ENCODE peak calls at places on chromosomes 16 and 17, in four cellular contexts. K is AG04450, U is omental fat pad, A is mesothelial cell of epicardium. W is an unnamed sample.

GRCh38 chr17:9279911-9280310 is 258.6 kb downstream of the NTN1 start:
- DNase-seq in K (no peak), U (no peak), A (no peak), W (no peak)

GRCh38 chr17:36661047-36661666 is 59.8 kb downstream of the MRM1 start:
- DNase-seq in A (no peak), K (no peak), U (no peak), W (no peak)

GRCh38 chr16:55261301-55261700 is 62.7 kb upstream of the IRX6 start:
- DNase-seq in A (no peak), U (no peak), K (no peak), W (no peak)

GRCh38 chr17:1727876-1728630 is 3.5 kb downstream of the WDR81 start:
- DNase-seq in K (no peak), A (no peak), U (no peak), W (no peak)

GRCh38 chr17:79947351-79948031 is 88.2 kb downstream of the TBC1D16 start:
- DNase-seq in U (no peak), K (no peak), A (no peak), W (peak)

GRCh38 chr17:31477417-31478055 is 86.1 kb downstream of the RAB11FIP4 start:
- DNase-seq in K (no peak), A (no peak), U (no peak), W (no peak)

GRCh38 chr16:49688298-49688697 is 167.6 kb downstream of the ZNF423 start:
- DNase-seq in K (no peak), A (no peak), U (no peak), W (no peak)

GRCh38 chr17:40621558-40621957 is 26.1 kb downstream of the SMARCE1 start:
- DNase-seq in K (peak), A (no peak), U (no peak), W (no peak)

GRCh38 chr16:86462334-86463084 is 47.8 kb upstream of the FOXF1 start:
- DNase-seq in A (no peak), U (no peak), K (peak), W (no peak)

GRCh38 chr16:23509763-23510153 is 536 bp downstream of the GGA2 start:
- DNase-seq in U (no peak), K (no peak), A (peak), W (peak)

GRCh38 chr17:83110755-83111154 is 31.3 kb downstream of the METRNL start:
- DNase-seq in A (no peak), K (no peak), U (no peak), W (no peak)

GRCh38 chr17:47999612-48000011 is 28.7 kb downstream of the CDK5RAP3 start:
- DNase-seq in A (no peak), K (no peak), U (no peak), W (no peak)

GRCh38 chr16:11675561-11676511 is 7.6 kb downstream of the SNN start:
- DNase-seq in A (no peak), K (no peak), U (no peak), W (no peak)

GRCh38 chr17:29179232-29180036 is 764 bp downstream of the MYO18A start:
- DNase-seq in K (no peak), A (no peak), U (no peak), W (peak)

GRCh38 chr17:44636562-44636961 is 19.7 kb upstream of the MEIOC start:
- DNase-seq in K (peak), A (no peak), U (no peak), W (no peak)
- TF ChIP-seq CTCF in K (peak), A (peak), U (no peak), W (peak)

GRCh38 chr17:61598014-61598413 is 7.0 kb upstream of the NACA2 start:
- DNase-seq in K (no peak), A (no peak), U (no peak), W (no peak)
- TF ChIP-seq CTCF in K (no peak), A (no peak), U (no peak), W (no peak)

DNA sequence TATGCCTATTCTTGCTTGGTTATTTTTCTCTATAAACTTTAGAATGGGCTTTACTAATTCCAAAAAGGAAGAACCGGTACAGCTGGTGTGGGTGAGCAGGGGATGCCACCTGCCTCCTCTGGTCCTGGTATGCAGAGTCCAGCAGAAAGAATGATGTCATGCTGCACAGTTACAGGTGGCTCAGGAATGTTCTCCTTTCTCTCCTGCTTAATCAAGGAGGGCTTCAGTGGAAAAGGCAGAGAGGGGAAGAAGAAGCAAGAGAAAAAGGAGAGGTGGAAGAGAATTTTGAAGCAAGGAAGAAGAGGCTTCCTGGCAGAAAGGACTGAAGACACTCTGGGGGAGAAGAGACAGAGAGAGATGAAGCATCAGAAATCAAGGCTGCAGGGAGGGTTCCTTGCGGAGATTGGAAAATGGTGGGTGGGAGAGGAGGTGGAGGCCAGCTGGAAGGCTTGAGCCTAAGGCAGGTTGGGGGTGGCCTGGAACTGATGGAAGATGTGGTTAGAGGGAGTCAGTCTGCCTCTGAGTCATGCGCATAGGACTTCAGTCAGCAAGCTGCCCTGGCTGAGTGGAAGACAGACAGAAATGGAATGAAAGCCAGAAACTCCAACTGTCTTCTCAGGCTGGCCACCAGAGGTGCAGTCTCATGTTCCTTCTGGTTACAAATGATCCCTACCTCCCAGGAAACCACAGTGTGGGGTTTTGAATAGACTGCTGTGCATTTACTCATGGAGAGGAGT is 64.6 kb upstream of the CRHR1 start:
- DNase-seq in K (peak), A (no peak), U (no peak), W (no peak)
- TF ChIP-seq CTCF in K (peak), A (peak), U (no peak), W (peak)

GRCh38 chr17:66737524-66737923 is 97.4 kb upstream of the CACNG5 start:
- DNase-seq in U (no peak), K (no peak), A (no peak), W (no peak)
- TF ChIP-seq CTCF in U (no peak), K (peak), A (no peak), W (peak)

GRCh38 chr16:50818380-50818779 is 76.5 kb downstream of the CYLD start:
- DNase-seq in U (no peak), K (no peak), A (peak), W (no peak)

GRCh38 chr16:50822671-50823070 is 80.8 kb downstream of the CYLD start:
- DNase-seq in U (no peak), A (no peak), K (no peak), W (no peak)

GRCh38 chr16:50820225-50820624 is 78.3 kb downstream of the CYLD start:
- DNase-seq in A (no peak), K (no peak), U (no peak), W (no peak)

GRCh38 chr16:50819706-50820105 is 77.8 kb downstream of the CYLD start:
- DNase-seq in A (no peak), U (no peak), K (no peak), W (no peak)

GRCh38 chr16:50821586-50821985 is 79.7 kb downstream of the CYLD start:
- DNase-seq in K (no peak), U (no peak), A (no peak), W (no peak)
- TF ChIP-seq CTCF in K (peak), U (no peak), A (no peak), W (no peak)

GRCh38 chr17:46060461-46060860 is 61.4 kb downstream of the STH start:
- DNase-seq in A (no peak), U (no peak), K (no peak), W (no peak)

GRCh38 chr17:46064460-46064859 is 65.4 kb downstream of the STH start:
- DNase-seq in U (no peak), A (no peak), K (no peak), W (no peak)

GRCh38 chr17:46063239-46063638 is 64.2 kb downstream of the STH start:
- DNase-seq in K (peak), U (no peak), A (no peak), W (no peak)

GRCh38 chr17:46059457-46059856 is 60.4 kb downstream of the STH start:
- DNase-seq in U (no peak), A (no peak), K (no peak), W (no peak)

DNA sequence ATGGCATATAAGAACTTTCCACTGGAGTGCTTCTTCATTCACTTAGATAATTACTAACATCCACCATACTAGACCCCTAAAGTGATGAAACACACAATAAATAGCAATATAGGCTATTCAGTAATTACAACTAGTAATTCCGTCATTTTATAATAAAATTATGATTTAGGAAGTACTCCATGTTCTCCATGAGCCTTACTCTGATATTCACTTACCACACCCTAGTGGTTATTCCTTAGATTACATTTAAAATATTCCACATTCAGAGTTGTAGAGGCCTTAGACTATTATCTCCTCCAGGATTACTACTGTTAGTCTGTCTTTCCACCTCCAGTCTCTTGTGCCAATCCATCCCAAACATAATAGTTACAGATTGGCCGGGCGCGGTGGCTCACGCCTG is 62.4 kb downstream of the STH start:
- DNase-seq in K (no peak), U (no peak), A (no peak), W (no peak)
- TF ChIP-seq CTCF in K (peak), U (no peak), A (peak), W (peak)

DNA sequence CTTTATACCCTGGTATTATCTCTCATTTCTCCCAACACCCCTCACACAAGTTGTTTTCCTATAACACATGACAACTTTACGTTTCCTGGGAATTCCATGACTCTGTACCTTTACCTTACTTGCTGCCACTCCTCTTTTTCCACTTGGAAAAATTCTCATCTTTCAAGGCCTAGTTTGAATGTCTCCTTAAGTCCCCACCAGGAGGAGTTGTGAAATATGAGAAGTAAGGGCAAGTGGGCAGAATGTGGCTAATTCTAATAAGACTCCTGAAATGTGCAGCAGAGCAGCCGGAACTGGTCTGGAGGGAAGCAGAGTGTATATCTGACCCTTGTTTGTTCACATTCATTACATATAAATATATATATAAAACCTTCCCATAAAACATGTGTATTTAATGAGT is 39.7 kb downstream of the BRCA1 start:
- DNase-seq in K (no peak), U (no peak), A (no peak), W (no peak)
- TF ChIP-seq CTCF in K (peak), U (no peak), A (no peak), W (no peak)

W was measured in D721Med.